ENCODE peak calls at places on chromosomes 1 and 21, in five cellular contexts. B is CD4-positive, alpha-beta memory T cell; K is substantia nigra; J is effector memory CD4-positive, alpha-beta T cell; R is AG08396. N is an unnamed sample.
A peak's percentile ranks its signal among the peaks of the same experiment; 100 is the strongest.

GRCh38 chr1:184110253-184111204 is 59.0 kb downstream of the TSEN15 start:
- DNase-seq in J (no peak), K (no peak), R (no peak), B (no peak), N (no peak)

GRCh38 chr1:79353224-79353623 is 346.7 kb upstream of the ADGRL4 start:
- DNase-seq in B (no peak), K (no peak), J (no peak), R (peak; percentile 31), N (no peak)

GRCh38 chr1:40373323-40374283 is at the start of gene SMAP2:
- DNase-seq in B (peak; percentile 95), K (peak; percentile 89), R (peak; percentile 100), J (peak; percentile 94), N (peak; percentile 96)

GRCh38 chr1:24929876-24930702 is at the start of gene RUNX3:
- DNase-seq in R (peak; percentile 86), K (no peak), B (peak; percentile 94), J (peak; percentile 90), N (no peak)

GRCh38 chr21:45095505-45095904 is 21.1 kb downstream of the ADARB1 start:
- DNase-seq in J (no peak), K (no peak), B (no peak), R (no peak), N (no peak)

GRCh38 chr1:52834798-52835197 is 7.8 kb upstream of the ZYG11A start:
- DNase-seq in K (no peak), R (no peak), J (no peak), B (no peak), N (no peak)

GRCh38 chr1:158329807-158330206 is 1.5 kb downstream of the CD1B start:
- DNase-seq in R (no peak), B (peak; percentile 7), J (no peak), K (no peak), N (no peak)

GRCh38 chr21:46226920-46227599 is 1.5 kb downstream of the LSS start:
- DNase-seq in J (no peak), B (no peak), R (no peak), K (no peak), N (no peak)

GRCh38 chr1:33986389-33987095 is 122.7 kb downstream of the HMGB4 start:
- DNase-seq in R (peak; percentile 70), J (no peak), K (no peak), B (no peak), N (peak; percentile 20)

GRCh38 chr1:40385437-40386310 is 12.1 kb downstream of the SMAP2 start:
- DNase-seq in K (no peak), R (no peak), B (peak; percentile 90), J (peak; percentile 66), N (no peak)

GRCh38 chr1:12001249-12001917 is 17.9 kb upstream of the MIIP start:
- DNase-seq in J (no peak), K (no peak), B (peak; percentile 18), R (no peak), N (no peak)

GRCh38 chr1:6028042-6028895 is 17.4 kb upstream of the KCNAB2 start:
- DNase-seq in B (peak; percentile 77), K (no peak), J (peak; percentile 44), R (no peak), N (no peak)

GRCh38 chr1:199010933-199011332 is 372.1 kb downstream of the PTPRC start:
- DNase-seq in J (no peak), B (no peak), R (no peak), K (no peak), N (no peak)

GRCh38 chr1:29865051-29865450 is 628.7 kb downstream of the PTPRU start:
- DNase-seq in J (no peak), K (no peak), R (no peak), B (no peak), N (no peak)

GRCh38 chr1:9717193-9718005 is 65.9 kb downstream of the PIK3CD start:
- DNase-seq in B (peak; percentile 90), J (peak; percentile 84), K (no peak), R (no peak), N (no peak)

GRCh38 chr1:37673920-37674319 is 18.4 kb upstream of the CDCA8 start:
- DNase-seq in R (no peak), K (no peak), J (peak; percentile 74), B (peak; percentile 89), N (no peak)